ENCODE peak calls at places on chromosomes 2 and 18, in five cellular contexts. P, C, S, V and X are unnamed samples.

GRCh38 chr2:42127425-42128424 is 41.4 kb upstream of the EML4 start:
- DNase-seq in P (no peak), C (no peak), S (no peak), V (no peak), X (no peak)

GRCh38 chr2:191637182-191638078 is 40.5 kb upstream of the NABP1 start:
- DNase-seq in C (peak), V (no peak), P (no peak), S (no peak), X (no peak)

GRCh38 chr2:106885326-106885725 is 641 bp downstream of the ST6GAL2 start:
- DNase-seq in S (no peak), V (no peak), P (no peak), C (no peak), X (no peak)

GRCh38 chr18:41959045-41959444 is 4.0 kb downstream of the PIK3C3 start:
- DNase-seq in V (no peak), P (no peak), C (no peak), S (no peak), X (no peak)

GRCh38 chr18:66795011-66795410 is 191.1 kb upstream of the CDH19 start:
- DNase-seq in S (no peak), V (no peak), P (no peak), C (peak), X (no peak)

GRCh38 chr2:181943411-181944124 is 42.1 kb upstream of the PPP1R1C start:
- DNase-seq in P (no peak), S (no peak), C (no peak), V (no peak), X (no peak)

GRCh38 chr2:186853871-186854435 is 5.0 kb upstream of the ZSWIM2 start:
- DNase-seq in C (peak), V (no peak), S (no peak), P (no peak), X (no peak)

GRCh38 chr18:56986829-56987228 is 160.1 kb upstream of the BOD1L2 start:
- DNase-seq in V (no peak), C (no peak), P (no peak), S (no peak), X (no peak)

GRCh38 chr18:51425889-51426288 is 228.4 kb upstream of the MEX3C start:
- DNase-seq in S (no peak), P (no peak), C (no peak), V (no peak), X (no peak)

GRCh38 chr2:177265834-177266817 is 1.6 kb upstream of the NFE2L2 start:
- DNase-seq in S (no peak), P (no peak), V (no peak), C (peak), X (no peak)

GRCh38 chr2:42227491-42227890 is 58.3 kb downstream of the EML4 start:
- DNase-seq in C (no peak), P (no peak), S (no peak), V (no peak), X (no peak)

GRCh38 chr2:101533611-101534601 is 59.0 kb upstream of the RFX8 start:
- DNase-seq in C (no peak), P (peak), V (no peak), S (no peak), X (no peak)

GRCh38 chr2:225468131-225468530 is 68.6 kb downstream of the NYAP2 start:
- DNase-seq in C (no peak), S (no peak), V (no peak), P (no peak), X (no peak)

GRCh38 chr2:173414823-173415322 is 60.2 kb downstream of the CDCA7 start:
- DNase-seq in C (peak), V (no peak), S (no peak), P (no peak), X (no peak)

GRCh38 chr2:105388971-105389381 is 9.9 kb downstream of the FHL2 start:
- DNase-seq in C (peak), V (peak), P (no peak), S (no peak), X (no peak)

DNA sequence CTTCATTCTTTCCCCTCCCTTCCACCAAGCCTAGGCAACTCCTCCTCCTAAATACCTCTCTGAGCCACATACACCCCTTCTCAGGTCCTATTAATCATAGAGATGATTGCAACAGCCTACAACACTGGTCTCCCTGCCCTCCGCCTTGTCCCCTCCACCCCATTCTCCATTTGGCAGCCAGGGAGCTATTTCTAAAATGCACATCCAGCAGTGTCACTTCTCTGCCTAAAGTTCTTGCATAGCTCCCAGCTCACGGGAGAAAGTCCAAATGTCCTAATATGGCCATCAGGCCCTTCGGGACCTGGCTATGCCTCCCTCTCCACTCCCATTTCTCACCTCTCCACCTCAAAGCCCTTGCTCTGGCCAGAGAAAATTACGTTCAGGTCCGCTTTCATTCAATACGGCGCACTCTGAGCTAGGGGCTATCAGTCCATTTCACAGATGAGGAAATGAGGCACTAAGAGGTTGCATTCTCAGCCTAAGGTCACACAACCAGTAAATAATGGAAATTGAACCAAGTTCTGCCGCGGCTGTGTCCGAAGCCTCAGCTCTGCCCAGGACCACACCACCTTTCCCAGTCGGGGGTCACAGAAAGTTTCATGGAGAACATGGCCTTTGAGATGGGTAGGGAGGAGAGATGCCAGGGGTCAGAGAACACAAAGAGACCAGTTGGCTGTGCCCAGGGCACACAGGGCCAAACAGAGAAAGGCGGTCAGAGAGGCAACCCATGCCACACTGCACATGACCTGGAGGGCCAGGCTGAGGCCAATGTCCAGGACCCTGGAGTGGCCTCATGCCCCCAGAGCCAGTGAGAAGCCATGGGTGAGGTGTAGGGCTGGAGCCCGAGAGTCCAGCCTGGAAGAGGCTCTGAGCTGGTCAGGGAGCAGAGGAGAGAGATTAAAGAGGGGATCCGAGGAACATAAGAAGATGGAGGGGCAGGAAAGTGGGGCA is 72.8 kb downstream of the TNS1 start:
- DNase-seq in S (no peak), V (peak), C (peak), P (no peak), X (no peak)
- H3K4me3 ChIP-seq in S (peak), V (no peak), C (no peak), P (peak), X (no peak)

GRCh38 chr2:233563663-233564430 is 2.7 kb downstream of the USP40 start:
- DNase-seq in S (no peak), C (no peak), V (no peak), P (no peak), X (no peak)

GRCh38 chr2:233571462-233571861 is 4.9 kb upstream of the USP40 start:
- DNase-seq in P (no peak), S (no peak), V (no peak), C (no peak), X (no peak)

GRCh38 chr2:233571001-233571400 is 4.4 kb upstream of the USP40 start:
- DNase-seq in P (no peak), S (no peak), C (no peak), V (no peak), X (no peak)

GRCh38 chr2:233565685-233566140 is 869 bp downstream of the USP40 start:
- DNase-seq in S (no peak), C (no peak), V (no peak), P (no peak), X (no peak)

DNA sequence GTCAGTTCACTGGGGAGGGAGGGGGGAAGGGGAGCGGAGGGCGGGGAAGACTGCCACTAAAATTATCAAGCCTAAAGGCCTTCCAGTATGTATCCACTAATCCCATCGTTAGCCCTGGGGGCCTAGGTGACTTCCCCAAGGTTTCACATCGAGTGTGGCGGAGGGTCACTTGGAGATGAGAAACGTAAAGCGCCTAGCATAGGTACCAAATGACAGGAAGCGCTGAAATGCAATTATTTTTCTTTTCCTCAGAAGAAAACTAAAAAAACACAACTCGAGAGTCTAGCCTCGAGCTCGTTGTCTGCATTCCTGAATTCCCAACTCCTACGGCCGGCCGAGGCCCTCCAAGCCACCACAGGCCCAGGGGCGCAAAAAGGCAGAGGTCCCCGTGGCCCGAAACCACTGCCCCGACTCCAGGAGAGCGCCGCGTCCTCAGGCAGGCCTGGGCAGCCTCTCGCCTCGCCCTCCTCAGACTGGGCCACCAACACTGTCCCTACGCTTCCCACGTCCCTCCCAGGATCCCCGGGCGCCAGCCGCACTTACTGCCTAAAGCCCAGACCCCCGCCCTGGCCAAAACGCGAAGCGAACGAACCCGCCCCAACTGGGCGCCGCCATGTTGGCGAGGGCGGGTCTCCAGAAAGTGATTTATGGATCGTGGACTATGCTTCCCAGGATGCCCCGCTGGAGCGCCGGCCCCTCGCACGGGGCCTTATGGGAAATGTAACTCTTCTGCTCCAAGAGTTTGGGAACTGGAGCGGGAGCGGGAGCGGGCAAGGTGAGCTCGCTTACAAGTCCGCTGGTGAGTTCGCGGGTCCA is at the start of gene USP40:
- DNase-seq in C (peak), V (peak), S (peak), P (peak), X (peak)
- H3K4me3 ChIP-seq in C (peak), V (peak), S (peak), P (peak), X (peak)

GRCh38 chr18:55778731-55779460 is 190.9 kb upstream of the TCF4 start:
- DNase-seq in P (peak), C (peak), V (no peak), S (no peak), X (no peak)
- H3K4me3 ChIP-seq in P (peak), C (peak), V (peak), S (peak), X (peak)

GRCh38 chr2:85437488-85438290 is 19.2 kb downstream of the SH2D6 start:
- DNase-seq in P (peak), C (peak), S (peak), V (peak), X (peak)
- H3K4me3 ChIP-seq in P (peak), C (no peak), S (peak), V (peak), X (peak)

GRCh38 chr18:22711381-22711717 is 221.8 kb upstream of the RBBP8 start:
- DNase-seq in P (no peak), S (no peak), C (peak), V (no peak), X (no peak)
- H3K4me3 ChIP-seq in P (peak), S (peak), C (peak), V (peak), X (peak)

GRCh38 chr18:22165049-22165602 is 4.3 kb upstream of the GATA6 start:
- DNase-seq in S (no peak), V (no peak), C (no peak), P (no peak), X (no peak)

GRCh38 chr18:22167471-22168151 is 1.8 kb upstream of the GATA6 start:
- DNase-seq in P (peak), C (peak), S (no peak), V (no peak), X (peak)

GRCh38 chr18:22167091-22167470 is 2.3 kb upstream of the GATA6 start:
- DNase-seq in C (no peak), P (peak), S (no peak), V (no peak), X (peak)

GRCh38 chr18:22165603-22166069 is 3.8 kb upstream of the GATA6 start:
- DNase-seq in V (no peak), S (no peak), P (no peak), C (no peak), X (no peak)

DNA sequence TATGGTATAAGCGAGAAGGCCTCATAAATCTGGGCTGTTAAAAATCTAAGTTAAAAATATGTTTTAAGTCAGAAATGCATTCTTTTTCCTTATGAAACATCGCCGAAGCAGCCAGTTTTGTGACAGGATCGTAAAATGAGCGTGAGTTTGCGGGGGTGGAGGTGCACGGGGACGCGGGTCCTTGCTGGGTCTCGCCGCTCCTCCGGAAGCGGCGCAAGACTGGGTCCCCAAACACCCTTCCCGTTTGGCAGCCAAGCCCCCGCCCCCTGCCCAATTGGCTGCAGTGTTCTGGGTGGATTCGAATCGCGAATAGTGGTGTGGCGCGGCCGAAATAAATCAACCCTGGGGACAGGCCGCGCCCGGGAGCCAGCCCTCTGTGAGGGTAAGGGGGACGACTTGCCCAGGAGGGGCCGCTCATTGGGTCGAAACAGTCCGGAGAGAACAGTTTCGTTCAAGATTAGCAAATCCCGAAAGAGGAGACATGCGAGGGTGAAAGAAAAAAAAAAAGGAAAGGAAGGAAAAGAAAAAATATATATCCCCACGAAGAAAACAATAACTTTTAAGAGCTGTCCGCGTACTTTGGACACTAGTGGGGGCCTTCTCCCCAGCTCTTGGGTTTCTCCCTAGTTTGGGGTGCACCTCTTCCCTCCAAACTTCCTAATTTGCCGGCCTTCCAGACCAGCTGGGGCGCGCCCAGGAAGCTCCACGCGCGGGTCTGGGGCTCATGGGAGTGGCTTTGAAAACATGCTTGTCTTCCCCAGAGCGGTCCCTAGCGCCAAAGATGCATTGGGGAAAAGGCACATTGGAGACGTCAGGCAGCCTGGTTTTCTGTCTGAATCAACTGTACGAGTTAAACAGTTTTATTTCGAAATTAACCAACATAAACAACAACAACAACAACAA is 3.1 kb upstream of the GATA6 start:
- DNase-seq in C (peak), P (peak), S (peak), V (peak), X (peak)
- H3K4me3 ChIP-seq in C (peak), P (peak), S (peak), V (peak), X (peak)

DNA sequence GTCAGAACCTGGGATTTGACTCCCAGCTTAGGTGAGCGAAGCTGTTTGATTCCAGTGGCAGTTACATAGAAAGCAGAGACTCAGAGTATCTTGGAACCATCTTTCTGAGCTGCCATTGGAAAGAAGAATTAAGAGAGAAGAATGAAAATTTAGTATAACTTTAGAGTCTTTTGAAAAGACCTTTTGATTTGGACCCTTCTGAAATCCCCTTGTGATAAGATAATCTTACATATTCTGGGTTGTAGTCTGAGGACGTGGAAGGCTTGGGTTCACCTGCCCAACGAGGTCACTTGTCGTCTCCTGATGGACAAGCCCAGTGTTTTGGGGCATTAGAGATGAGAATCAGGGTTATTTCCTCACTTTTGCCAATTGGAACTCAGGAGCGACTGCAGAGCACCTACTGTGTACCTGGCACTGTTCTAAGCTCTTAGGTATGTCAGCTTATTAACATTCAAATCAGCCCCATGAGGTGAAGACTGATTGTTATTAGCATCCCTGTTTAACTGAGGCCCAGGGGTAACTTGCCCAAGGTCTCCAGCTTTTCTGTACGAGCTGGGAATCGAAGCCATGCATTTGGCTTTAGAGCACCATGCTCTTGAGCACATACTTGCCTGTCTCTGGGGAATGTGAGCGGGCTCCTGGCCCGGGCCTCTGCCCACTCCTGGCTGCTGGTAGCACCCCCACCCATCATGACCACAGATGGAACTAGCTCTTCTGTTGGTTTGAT is 2.9 kb downstream of the HK2 start:
- DNase-seq in V (no peak), S (no peak), P (no peak), C (no peak), X (no peak)
- H3K4me3 ChIP-seq in V (no peak), S (peak), P (no peak), C (peak), X (no peak)

DNA sequence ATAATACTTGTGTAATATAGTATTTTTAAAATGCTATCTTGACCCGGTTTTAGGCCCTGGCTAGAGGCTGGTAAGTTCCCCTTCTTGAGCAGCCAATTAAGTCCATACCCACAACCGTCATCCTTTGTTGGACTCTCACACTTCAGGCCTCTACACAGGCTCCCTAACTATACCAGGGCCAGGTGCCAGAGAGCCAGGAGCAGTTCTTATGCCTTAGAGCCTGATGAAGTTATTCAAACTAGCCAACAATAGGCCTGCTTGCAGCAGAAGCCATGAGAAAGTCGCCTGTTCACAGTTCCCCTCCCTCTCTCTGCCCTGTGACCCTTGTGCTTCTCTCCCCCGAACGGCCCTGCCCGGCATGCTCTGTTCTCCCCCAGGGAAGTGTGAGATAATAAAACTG is 454.2 kb upstream of the KLHL29 start:
- DNase-seq in P (no peak), S (no peak), C (no peak), V (no peak), X (no peak)
- H3K4me3 ChIP-seq in P (no peak), S (no peak), C (no peak), V (no peak), X (no peak)